ENCODE peak calls at places on chromosomes 12 and 14, in seven cellular contexts. One of them, this sample, is unnamed.

GRCh38 chr12:93790472-93791152 is 113.4 kb downstream of the CRADD start:
- DNase-seq in mammary epithelial cell: peak; percentile 84
- DNase-seq in mesendoderm: peak; percentile 61
- DNase-seq in CD8-positive, alpha-beta T cell: no peak
- DNase-seq in cardiac muscle cell: no peak
- DNase-seq in kidney: no peak
- DNase-seq in brain microvascular endothelial cell: peak; percentile 94
- DNase-seq in this sample: peak; percentile 81

GRCh38 chr14:87830443-87831096 is 162.4 kb downstream of the GALC start:
- DNase-seq in mammary epithelial cell: no peak
- DNase-seq in mesendoderm: peak; percentile 48
- DNase-seq in CD8-positive, alpha-beta T cell: no peak
- DNase-seq in cardiac muscle cell: no peak
- DNase-seq in kidney: no peak
- DNase-seq in brain microvascular endothelial cell: no peak
- DNase-seq in this sample: no peak

GRCh38 chr12:58812229-58812628 is 108.1 kb downstream of the LRIG3 start:
- DNase-seq in mammary epithelial cell: no peak
- DNase-seq in mesendoderm: no peak
- DNase-seq in CD8-positive, alpha-beta T cell: no peak
- DNase-seq in cardiac muscle cell: no peak
- DNase-seq in kidney: no peak
- DNase-seq in brain microvascular endothelial cell: no peak
- DNase-seq in this sample: no peak

GRCh38 chr14:75333523-75334190 is 55.0 kb downstream of the FOS start:
- DNase-seq in mammary epithelial cell: no peak
- DNase-seq in mesendoderm: no peak
- DNase-seq in CD8-positive, alpha-beta T cell: no peak
- DNase-seq in cardiac muscle cell: no peak
- DNase-seq in kidney: peak; percentile 75
- DNase-seq in brain microvascular endothelial cell: no peak
- DNase-seq in this sample: no peak

GRCh38 chr12:111773801-111774551 is 7.2 kb downstream of the ALDH2 start:
- DNase-seq in mammary epithelial cell: peak; percentile 90
- DNase-seq in mesendoderm: no peak
- DNase-seq in CD8-positive, alpha-beta T cell: no peak
- DNase-seq in cardiac muscle cell: no peak
- DNase-seq in kidney: peak; percentile 75
- DNase-seq in brain microvascular endothelial cell: no peak
- DNase-seq in this sample: no peak

GRCh38 chr12:4449862-4450222 is 4.2 kb upstream of the FGF6 start:
- DNase-seq in mammary epithelial cell: peak; percentile 25
- DNase-seq in mesendoderm: no peak
- DNase-seq in CD8-positive, alpha-beta T cell: no peak
- DNase-seq in cardiac muscle cell: no peak
- DNase-seq in kidney: no peak
- DNase-seq in brain microvascular endothelial cell: no peak
- DNase-seq in this sample: no peak

GRCh38 chr12:118237053-118237665 is 101.2 kb downstream of the PEBP1 start:
- DNase-seq in mammary epithelial cell: no peak
- DNase-seq in mesendoderm: no peak
- DNase-seq in CD8-positive, alpha-beta T cell: no peak
- DNase-seq in cardiac muscle cell: no peak
- DNase-seq in kidney: no peak
- DNase-seq in brain microvascular endothelial cell: no peak
- DNase-seq in this sample: no peak

GRCh38 chr12:62601765-62602444 is 135.3 kb downstream of the MON2 start:
- DNase-seq in mammary epithelial cell: no peak
- DNase-seq in mesendoderm: no peak
- DNase-seq in CD8-positive, alpha-beta T cell: no peak
- DNase-seq in cardiac muscle cell: no peak
- DNase-seq in kidney: no peak
- DNase-seq in brain microvascular endothelial cell: no peak
- DNase-seq in this sample: no peak

GRCh38 chr14:101737414-101738367 is 23.8 kb upstream of the PPP2R5C start:
- DNase-seq in mammary epithelial cell: no peak
- DNase-seq in mesendoderm: no peak
- DNase-seq in CD8-positive, alpha-beta T cell: no peak
- DNase-seq in cardiac muscle cell: no peak
- DNase-seq in kidney: no peak
- DNase-seq in brain microvascular endothelial cell: no peak
- DNase-seq in this sample: no peak

GRCh38 chr14:99190696-99191662 is 81.0 kb downstream of the BCL11B start:
- DNase-seq in mammary epithelial cell: peak; percentile 8
- DNase-seq in mesendoderm: peak; percentile 32
- DNase-seq in CD8-positive, alpha-beta T cell: no peak
- DNase-seq in cardiac muscle cell: no peak
- DNase-seq in kidney: no peak
- DNase-seq in brain microvascular endothelial cell: no peak
- DNase-seq in this sample: no peak

GRCh38 chr14:99194136-99194535 is 77.9 kb downstream of the BCL11B start:
- DNase-seq in mammary epithelial cell: no peak
- DNase-seq in mesendoderm: no peak
- DNase-seq in CD8-positive, alpha-beta T cell: no peak
- DNase-seq in cardiac muscle cell: no peak
- DNase-seq in kidney: peak; percentile 69
- DNase-seq in brain microvascular endothelial cell: no peak
- DNase-seq in this sample: no peak

GRCh38 chr14:99194736-99195135 is 77.3 kb downstream of the BCL11B start:
- DNase-seq in mammary epithelial cell: no peak
- DNase-seq in mesendoderm: no peak
- DNase-seq in CD8-positive, alpha-beta T cell: no peak
- DNase-seq in cardiac muscle cell: no peak
- DNase-seq in kidney: peak; percentile 39
- DNase-seq in brain microvascular endothelial cell: no peak
- DNase-seq in this sample: no peak

GRCh38 chr14:99191663-99192621 is 80.1 kb downstream of the BCL11B start:
- DNase-seq in mammary epithelial cell: peak; percentile 51
- DNase-seq in mesendoderm: no peak
- DNase-seq in CD8-positive, alpha-beta T cell: no peak
- DNase-seq in cardiac muscle cell: no peak
- DNase-seq in kidney: peak; percentile 76
- DNase-seq in brain microvascular endothelial cell: peak; percentile 53
- DNase-seq in this sample: no peak

DNA sequence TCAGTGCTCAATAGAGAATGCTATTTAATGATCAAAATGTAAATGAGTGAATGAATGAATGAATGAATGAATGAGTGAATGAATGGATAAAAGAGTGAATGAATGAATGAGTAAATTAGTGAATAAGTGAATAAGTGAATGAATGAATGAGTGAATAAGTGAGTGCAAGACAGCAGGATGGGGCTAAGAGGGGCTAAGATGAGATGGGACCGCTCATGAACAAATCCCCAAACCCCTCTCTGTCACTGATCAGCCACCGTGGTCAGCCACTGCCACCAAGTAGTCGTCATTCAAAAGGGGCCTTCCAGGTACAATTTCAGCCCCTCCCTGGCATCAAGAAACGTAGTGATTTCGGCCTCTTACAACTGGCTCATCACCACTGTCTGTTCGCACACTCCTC is 79.2 kb downstream of the BCL11B start:
- DNase-seq in mammary epithelial cell: no peak
- DNase-seq in mesendoderm: no peak
- DNase-seq in CD8-positive, alpha-beta T cell: no peak
- DNase-seq in cardiac muscle cell: no peak
- DNase-seq in kidney: no peak
- DNase-seq in brain microvascular endothelial cell: no peak
- DNase-seq in this sample: no peak
- H3K4me3 ChIP-seq in mammary epithelial cell: no peak overlapping the region
- H3K4me3 ChIP-seq in mesendoderm: no peak overlapping the region
- H3K4me3 ChIP-seq in CD8-positive, alpha-beta T cell: peak overlapping the region; percentile 36
- H3K4me3 ChIP-seq in cardiac muscle cell: no peak overlapping the region
- H3K4me3 ChIP-seq in kidney: no peak overlapping the region
- H3K4me3 ChIP-seq in brain microvascular endothelial cell: no peak overlapping the region
- H3K4me3 ChIP-seq in this sample: no peak overlapping the region

GRCh38 chr12:50185975-50186663 is 18.9 kb upstream of the CERS5 start:
- DNase-seq in mammary epithelial cell: peak; percentile 62
- DNase-seq in mesendoderm: no peak
- DNase-seq in CD8-positive, alpha-beta T cell: no peak
- DNase-seq in cardiac muscle cell: no peak
- DNase-seq in kidney: no peak
- DNase-seq in brain microvascular endothelial cell: no peak
- DNase-seq in this sample: no peak
- H3K27ac ChIP-seq in mammary epithelial cell: peak overlapping the region; percentile 62
- H3K27ac ChIP-seq in mesendoderm: no peak overlapping the region
- H3K27ac ChIP-seq in CD8-positive, alpha-beta T cell: no peak overlapping the region
- H3K27ac ChIP-seq in cardiac muscle cell: no peak overlapping the region
- H3K27ac ChIP-seq in kidney: peak overlapping the region; percentile 14
- H3K27ac ChIP-seq in brain microvascular endothelial cell: peak overlapping the region; percentile 92
- H3K27ac ChIP-seq in this sample: peak overlapping the region; percentile 89

GRCh38 chr14:32938719-32939253 is at the start of gene NPAS3:
- DNase-seq in mammary epithelial cell: no peak
- DNase-seq in mesendoderm: no peak
- DNase-seq in CD8-positive, alpha-beta T cell: no peak
- DNase-seq in cardiac muscle cell: peak; percentile 68
- DNase-seq in kidney: peak; percentile 69
- DNase-seq in brain microvascular endothelial cell: no peak
- DNase-seq in this sample: no peak

GRCh38 chr14:32941668-32942065 is 3.0 kb downstream of the NPAS3 start:
- DNase-seq in mammary epithelial cell: no peak
- DNase-seq in mesendoderm: no peak
- DNase-seq in CD8-positive, alpha-beta T cell: no peak
- DNase-seq in cardiac muscle cell: no peak
- DNase-seq in kidney: no peak
- DNase-seq in brain microvascular endothelial cell: no peak
- DNase-seq in this sample: no peak

GRCh38 chr14:32940711-32941667 is 2.3 kb downstream of the NPAS3 start:
- DNase-seq in mammary epithelial cell: no peak
- DNase-seq in mesendoderm: no peak
- DNase-seq in CD8-positive, alpha-beta T cell: no peak
- DNase-seq in cardiac muscle cell: no peak
- DNase-seq in kidney: no peak
- DNase-seq in brain microvascular endothelial cell: no peak
- DNase-seq in this sample: no peak

GRCh38 chr14:32939254-32940065 is 781 bp downstream of the NPAS3 start:
- DNase-seq in mammary epithelial cell: peak; percentile 18
- DNase-seq in mesendoderm: peak; percentile 87
- DNase-seq in CD8-positive, alpha-beta T cell: no peak
- DNase-seq in cardiac muscle cell: peak; percentile 82
- DNase-seq in kidney: peak; percentile 95
- DNase-seq in brain microvascular endothelial cell: peak; percentile 71
- DNase-seq in this sample: no peak

DNA sequence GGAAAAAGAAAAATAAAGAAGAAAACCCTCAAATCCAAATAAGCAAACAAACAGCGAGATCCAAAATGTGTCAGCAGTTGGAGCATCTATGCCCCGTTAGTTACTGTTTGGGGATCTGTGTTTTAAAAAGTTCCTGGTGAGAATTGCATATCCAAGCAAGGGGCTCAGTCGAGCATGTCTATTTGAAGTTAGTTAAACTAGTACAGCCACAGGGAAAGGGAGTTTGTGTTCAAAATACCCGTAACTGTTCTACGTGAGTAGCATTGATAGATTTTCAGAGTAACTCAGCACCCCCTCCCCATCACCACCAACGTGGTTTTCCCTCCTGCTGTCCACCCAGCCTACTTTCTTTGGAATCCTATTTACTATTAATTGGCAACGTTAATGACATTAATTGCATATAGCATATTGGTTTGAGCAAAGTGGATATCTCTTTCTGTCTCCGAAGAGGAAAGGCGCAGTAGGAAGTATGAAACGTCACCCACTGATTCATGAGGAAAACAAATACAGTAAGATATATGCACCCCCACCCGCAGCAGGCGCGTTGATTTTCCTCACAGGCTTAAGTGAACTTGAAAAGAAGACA is 1.5 kb downstream of the NPAS3 start:
- DNase-seq in mammary epithelial cell: no peak
- DNase-seq in mesendoderm: no peak
- DNase-seq in CD8-positive, alpha-beta T cell: no peak
- DNase-seq in cardiac muscle cell: no peak
- DNase-seq in kidney: no peak
- DNase-seq in brain microvascular endothelial cell: no peak
- DNase-seq in this sample: no peak
- H3K4me3 ChIP-seq in mammary epithelial cell: peak overlapping the region; percentile 58
- H3K4me3 ChIP-seq in mesendoderm: peak overlapping the region; percentile 32
- H3K4me3 ChIP-seq in CD8-positive, alpha-beta T cell: no peak overlapping the region
- H3K4me3 ChIP-seq in cardiac muscle cell: peak overlapping the region; percentile 79
- H3K4me3 ChIP-seq in kidney: peak overlapping the region; percentile 56
- H3K4me3 ChIP-seq in brain microvascular endothelial cell: peak overlapping the region; percentile 60
- H3K4me3 ChIP-seq in this sample: peak overlapping the region; percentile 42

GRCh38 chr14:89302396-89302950 is 114.6 kb downstream of the FOXN3 start:
- DNase-seq in mammary epithelial cell: no peak
- DNase-seq in mesendoderm: no peak
- DNase-seq in CD8-positive, alpha-beta T cell: no peak
- DNase-seq in cardiac muscle cell: no peak
- DNase-seq in kidney: no peak
- DNase-seq in brain microvascular endothelial cell: no peak
- DNase-seq in this sample: no peak

GRCh38 chr14:89307409-89307808 is 109.6 kb downstream of the FOXN3 start:
- DNase-seq in mammary epithelial cell: no peak
- DNase-seq in mesendoderm: no peak
- DNase-seq in CD8-positive, alpha-beta T cell: no peak
- DNase-seq in cardiac muscle cell: no peak
- DNase-seq in kidney: no peak
- DNase-seq in brain microvascular endothelial cell: no peak
- DNase-seq in this sample: no peak

GRCh38 chr14:89304972-89305703 is 111.9 kb downstream of the FOXN3 start:
- DNase-seq in mammary epithelial cell: no peak
- DNase-seq in mesendoderm: peak; percentile 58
- DNase-seq in CD8-positive, alpha-beta T cell: no peak
- DNase-seq in cardiac muscle cell: no peak
- DNase-seq in kidney: no peak
- DNase-seq in brain microvascular endothelial cell: peak; percentile 44
- DNase-seq in this sample: no peak

GRCh38 chr14:89299587-89299986 is 117.4 kb downstream of the FOXN3 start:
- DNase-seq in mammary epithelial cell: no peak
- DNase-seq in mesendoderm: no peak
- DNase-seq in CD8-positive, alpha-beta T cell: no peak
- DNase-seq in cardiac muscle cell: no peak
- DNase-seq in kidney: no peak
- DNase-seq in brain microvascular endothelial cell: no peak
- DNase-seq in this sample: no peak

DNA sequence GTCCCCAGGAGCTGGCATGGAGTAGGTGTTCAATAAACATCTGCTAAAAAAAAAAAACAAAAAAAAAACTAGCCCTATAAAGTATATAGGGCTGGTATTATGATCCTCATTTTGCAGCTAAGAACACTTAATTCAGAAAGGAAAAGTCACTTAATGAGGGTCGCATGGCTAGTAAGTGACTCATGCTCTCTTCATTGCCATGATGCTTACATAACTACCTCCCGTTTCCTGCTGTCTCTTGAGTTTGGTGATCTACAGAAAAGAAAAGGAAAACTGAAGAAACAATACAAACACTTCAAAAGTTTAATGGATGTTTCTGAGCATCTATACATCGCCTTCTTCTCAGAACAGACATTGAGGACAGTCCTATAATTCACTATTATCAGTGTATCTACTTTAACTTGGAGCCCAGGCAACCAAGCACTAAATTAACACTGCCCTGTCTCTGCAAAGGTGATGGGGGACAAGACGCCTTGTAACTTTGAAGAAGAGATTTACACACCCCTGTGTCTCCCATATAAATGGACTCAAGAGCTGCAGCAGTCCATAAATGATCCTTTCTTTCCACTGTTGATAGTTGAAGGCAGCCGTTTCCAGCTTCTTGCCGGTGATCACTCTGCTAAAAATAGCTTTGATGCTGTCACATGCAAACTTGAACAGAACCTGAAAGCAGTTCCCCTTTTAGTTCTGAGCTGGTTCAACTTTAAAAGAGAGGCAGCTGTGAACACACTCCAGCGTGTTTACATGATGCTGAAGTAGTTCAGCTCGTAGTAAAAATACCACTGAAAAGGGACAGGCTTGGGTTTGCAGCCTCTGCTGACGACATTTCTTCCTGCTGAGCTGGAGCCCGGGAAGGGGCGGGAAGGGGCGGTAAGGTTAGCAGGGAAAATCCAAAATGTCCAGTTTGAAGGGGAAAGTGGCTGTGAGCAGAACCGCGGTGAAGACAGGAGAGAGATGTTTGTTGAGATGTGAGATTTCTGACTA is 113.3 kb downstream of the FOXN3 start:
- DNase-seq in mammary epithelial cell: peak; percentile 3
- DNase-seq in mesendoderm: peak; percentile 80
- DNase-seq in CD8-positive, alpha-beta T cell: no peak
- DNase-seq in cardiac muscle cell: peak; percentile 83
- DNase-seq in kidney: peak; percentile 86
- DNase-seq in brain microvascular endothelial cell: peak; percentile 73
- DNase-seq in this sample: no peak
- H3K27ac ChIP-seq in mammary epithelial cell: no peak overlapping the region
- H3K27ac ChIP-seq in mesendoderm: no peak overlapping the region
- H3K27ac ChIP-seq in CD8-positive, alpha-beta T cell: peak overlapping the region; percentile 24
- H3K27ac ChIP-seq in cardiac muscle cell: peak overlapping the region; percentile 95
- H3K27ac ChIP-seq in kidney: peak overlapping the region; percentile 97
- H3K27ac ChIP-seq in brain microvascular endothelial cell: peak overlapping the region; percentile 96
- H3K27ac ChIP-seq in this sample: peak overlapping the region; percentile 41